ENCODE peak calls at places on chromosomes 4 and X, in nine cellular contexts. C is neural crest cell, U is fibroblast of gingiva, D is hepatocyte, G is AML-193, X is AG09309, J is choroid plexus epithelial cell, K is neural progenitor cell, P is GM12865. E is an unnamed sample.

GRCh38 chrX:151974336-151975227 is at the start of gene GABRE:
- DNase-seq in U (peak), J (peak), K (peak), G (no peak), D (peak), P (no peak), C (peak), X (no peak), E (peak)

GRCh38 chrX:57918750-57919436 is 8.6 kb upstream of the ZXDA start:
- DNase-seq in D (no peak), P (peak), X (no peak), C (peak), J (peak), K (no peak), U (peak), G (peak), E (peak)

GRCh38 chrX:2351321-2351720 is 149.5 kb downstream of the DHRSX start:
- DNase-seq in U (peak), J (peak), C (no peak), D (peak), P (no peak), G (no peak), X (peak), K (no peak), E (no peak)

GRCh38 chr4:143335979-143336827 is 473 bp upstream of the GAB1 start:
- DNase-seq in U (peak), C (peak), J (peak), P (peak), D (peak), K (peak), X (no peak), G (no peak), E (peak)

GRCh38 chr4:185305979-185306442 is 89.7 kb downstream of the LRP2BP start:
- DNase-seq in P (no peak), G (no peak), C (no peak), D (no peak), J (peak), X (peak), U (peak), K (peak), E (no peak)

GRCh38 chr4:105594094-105595010 is 41.9 kb downstream of the ARHGEF38 start:
- DNase-seq in J (no peak), X (no peak), C (no peak), G (no peak), U (no peak), K (no peak), P (peak), D (peak), E (no peak)

GRCh38 chrX:18753603-18754002 is 46.2 kb downstream of the PPEF1 start:
- DNase-seq in U (peak), P (peak), D (no peak), K (no peak), C (no peak), G (no peak), X (no peak), J (peak), E (no peak)

GRCh38 chr4:173450281-173450680 is 51.4 kb upstream of the SCRG1 start:
- DNase-seq in C (no peak), U (no peak), K (no peak), J (no peak), X (no peak), D (no peak), G (no peak), P (no peak), E (no peak)

GRCh38 chr4:2335729-2336101 is 73.8 kb upstream of the MXD4 start:
- DNase-seq in J (no peak), K (no peak), U (no peak), C (no peak), X (no peak), P (no peak), G (no peak), D (no peak), E (peak)

GRCh38 chr4:126954537-126955291 is 678.0 kb upstream of the INTU start:
- DNase-seq in C (no peak), P (no peak), U (no peak), J (no peak), D (no peak), X (no peak), G (no peak), K (peak), E (no peak)

GRCh38 chrX:40933132-40934078 is 151.8 kb upstream of the USP9X start:
- DNase-seq in P (peak), G (no peak), X (no peak), C (no peak), K (peak), U (peak), J (peak), D (peak), E (peak)

GRCh38 chr4:9889306-9889705 is 107.9 kb downstream of the DRD5 start:
- DNase-seq in J (no peak), P (no peak), C (no peak), G (no peak), D (no peak), K (no peak), X (no peak), U (no peak), E (no peak)

GRCh38 chrX:47631676-47632075 is 1.9 kb upstream of the CFP start:
- DNase-seq in C (no peak), U (no peak), X (no peak), D (no peak), K (no peak), G (no peak), P (no peak), J (no peak), E (no peak)

GRCh38 chrX:37701588-37701987 is 16.0 kb downstream of the XK start:
- DNase-seq in G (no peak), J (no peak), K (peak), C (no peak), U (no peak), D (no peak), X (no peak), P (no peak), E (no peak)

GRCh38 chr4:16516796-16517413 is 290.6 kb upstream of the TAPT1 start:
- DNase-seq in C (no peak), P (peak), J (peak), K (peak), D (peak), X (peak), U (peak), G (no peak), E (no peak)

GRCh38 chr4:16001484-16001858 is 38.5 kb upstream of the FGFBP2 start:
- DNase-seq in K (peak), P (peak), D (peak), C (peak), G (peak), U (peak), J (peak), X (peak), E (peak)

GRCh38 chrX:119477812-119478232 is 9.6 kb downstream of the SLC25A5 start:
- DNase-seq in J (peak), K (no peak), X (peak), U (peak), P (no peak), G (no peak), D (peak), C (no peak), E (peak)

GRCh38 chr4:40576651-40577480 is 52.8 kb downstream of the RBM47 start:
- DNase-seq in K (peak), U (peak), G (peak), J (peak), D (peak), X (peak), C (no peak), P (peak), E (no peak)

GRCh38 chr4:47784222-47784621 is 53.6 kb downstream of the CORIN start:
- DNase-seq in J (peak), X (no peak), U (no peak), P (no peak), G (no peak), K (no peak), D (no peak), C (no peak), E (no peak)

GRCh38 chr4:103046416-103047290 is 27.1 kb upstream of the SLC9B1 start:
- DNase-seq in D (peak), J (peak), P (peak), U (peak), X (no peak), C (peak), K (peak), G (peak), E (peak)

GRCh38 chrX:30888526-30889146 is 418 bp downstream of the TAB3 start:
- DNase-seq in J (peak), P (no peak), U (no peak), G (no peak), C (peak), X (no peak), D (peak), K (no peak), E (peak)

GRCh38 chr4:98728433-98728832 is 70.0 kb upstream of the TSPAN5 start:
- DNase-seq in G (peak), K (no peak), J (peak), X (peak), C (no peak), U (peak), D (peak), P (no peak), E (no peak)

GRCh38 chrX:33178690-33179089 is 32.7 kb downstream of the DMD start:
- DNase-seq in P (no peak), X (no peak), U (no peak), C (no peak), G (no peak), D (no peak), K (no peak), J (no peak), E (no peak)

GRCh38 chrX:97401586-97402101 is 517.9 kb downstream of the RPA4 start:
- DNase-seq in P (no peak), D (no peak), G (no peak), J (no peak), K (no peak), X (no peak), C (no peak), U (no peak), E (no peak)

GRCh38 chr4:151801547-151802516 is 41.0 kb upstream of the GATB start:
- DNase-seq in U (peak), J (peak), P (peak), G (peak), K (peak), D (peak), C (peak), X (no peak), E (peak)

GRCh38 chrX:122055979-122056715 is 1008.7 kb downstream of the GLUD2 start:
- DNase-seq in G (no peak), D (no peak), J (no peak), K (no peak), P (no peak), U (peak), X (no peak), C (no peak), E (no peak)

GRCh38 chr4:109978704-109979103 is 66.0 kb downstream of the EGF start:
- DNase-seq in C (no peak), P (no peak), D (no peak), K (peak), J (no peak), G (no peak), U (no peak), X (no peak), E (no peak)

GRCh38 chr4:128471576-128471975 is 184.0 kb upstream of the PGRMC2 start:
- DNase-seq in K (no peak), U (no peak), G (no peak), P (no peak), J (no peak), D (no peak), C (no peak), X (no peak), E (no peak)

GRCh38 chrX:31658360-31658759 is 586.5 kb upstream of the FTHL17 start:
- DNase-seq in G (no peak), P (peak), X (peak), J (peak), K (no peak), D (peak), C (no peak), U (peak), E (peak)

GRCh38 chr4:108240356-108240755 is 71.6 kb upstream of the LEF1 start:
- DNase-seq in C (no peak), J (peak), U (no peak), P (no peak), X (no peak), G (no peak), K (no peak), D (no peak), E (no peak)

GRCh38 chr4:174324246-174324645 is 40.5 kb downstream of the CEP44 start:
- DNase-seq in K (no peak), U (no peak), P (no peak), J (peak), G (no peak), D (no peak), X (no peak), C (no peak), E (no peak)

GRCh38 chr4:3307891-3308575 is 15.2 kb downstream of the RGS12 start:
- DNase-seq in K (no peak), D (no peak), X (no peak), U (no peak), C (no peak), J (no peak), G (no peak), P (no peak), E (no peak)

GRCh38 chr4:148112231-148112982 is 329.8 kb downstream of the NR3C2 start:
- DNase-seq in P (no peak), D (peak), J (peak), G (peak), K (no peak), U (peak), X (peak), C (no peak), E (no peak)

GRCh38 chrX:69083361-69083760 is 81.9 kb downstream of the PJA1 start:
- DNase-seq in U (no peak), K (no peak), J (no peak), P (no peak), D (no peak), X (no peak), G (no peak), C (no peak), E (no peak)

GRCh38 chr4:53371843-53372521 is 5.5 kb upstream of the FIP1L1 start:
- DNase-seq in K (no peak), D (no peak), U (no peak), C (no peak), J (no peak), P (no peak), X (no peak), G (no peak), E (no peak)

GRCh38 chr4:2066571-2067445 is 7.7 kb downstream of the NAT8L start:
- DNase-seq in D (no peak), X (no peak), K (no peak), G (no peak), U (no peak), J (no peak), P (no peak), C (no peak), E (no peak)

GRCh38 chr4:174222266-174222872 is 61.1 kb downstream of the FBXO8 start:
- DNase-seq in J (peak), D (peak), P (peak), X (no peak), C (no peak), U (no peak), G (peak), K (peak), E (peak)

GRCh38 chr4:140691369-140691768 is 64.8 kb downstream of the TBC1D9 start:
- DNase-seq in G (no peak), K (no peak), C (no peak), P (no peak), D (no peak), J (peak), X (no peak), U (peak), E (no peak)

GRCh38 chrX:106903291-106903820 is at the start of gene RIPPLY1:
- DNase-seq in K (peak), U (no peak), X (no peak), G (no peak), P (peak), D (no peak), J (no peak), C (no peak), E (no peak)

GRCh38 chrX:48487362-48487785 is 11.4 kb downstream of the FTSJ1 start:
- DNase-seq in X (peak), U (peak), P (no peak), D (no peak), G (no peak), K (no peak), J (peak), C (no peak), E (no peak)

E was measured in HEK293T.